ENCODE peak calls at places on chromosomes 5 and 9, in six cellular contexts. One of them, this sample, is unnamed.

GRCh38 chr9:100595391-100596199 is 17.7 kb downstream of the CAVIN4 start:
- DNase-seq in heart left ventricle: no peak
- DNase-seq in endothelial cell of umbilical vein: peak; percentile 83
- DNase-seq in HFF-Myc: peak; percentile 48
- DNase-seq in CD8-positive, alpha-beta T cell: no peak
- DNase-seq in A549: peak; percentile 42
- DNase-seq in this sample: no peak

GRCh38 chr5:61319388-61320146 is 12.5 kb upstream of the ZSWIM6 start:
- DNase-seq in heart left ventricle: no peak
- DNase-seq in endothelial cell of umbilical vein: peak; percentile 80
- DNase-seq in HFF-Myc: no peak
- DNase-seq in CD8-positive, alpha-beta T cell: no peak
- DNase-seq in A549: no peak
- DNase-seq in this sample: no peak

GRCh38 chr5:172599204-172599567 is 41.9 kb upstream of the NEURL1B start:
- DNase-seq in heart left ventricle: no peak
- DNase-seq in endothelial cell of umbilical vein: no peak
- DNase-seq in HFF-Myc: no peak
- DNase-seq in CD8-positive, alpha-beta T cell: no peak
- DNase-seq in A549: no peak
- DNase-seq in this sample: no peak

GRCh38 chr9:25681270-25681669 is 3.0 kb upstream of the TUSC1 start:
- DNase-seq in heart left ventricle: no peak
- DNase-seq in endothelial cell of umbilical vein: no peak
- DNase-seq in HFF-Myc: no peak
- DNase-seq in CD8-positive, alpha-beta T cell: no peak
- DNase-seq in A549: no peak
- DNase-seq in this sample: no peak

GRCh38 chr5:176625512-176625911 is 4.8 kb downstream of the SNCB start:
- DNase-seq in heart left ventricle: no peak
- DNase-seq in endothelial cell of umbilical vein: no peak
- DNase-seq in HFF-Myc: no peak
- DNase-seq in CD8-positive, alpha-beta T cell: no peak
- DNase-seq in A549: no peak
- DNase-seq in this sample: no peak

GRCh38 chr9:113570749-113571711 is 107.5 kb downstream of the RGS3 start:
- DNase-seq in heart left ventricle: no peak
- DNase-seq in endothelial cell of umbilical vein: no peak
- DNase-seq in HFF-Myc: no peak
- DNase-seq in CD8-positive, alpha-beta T cell: no peak
- DNase-seq in A549: no peak
- DNase-seq in this sample: no peak

GRCh38 chr9:21252727-21253547 is 13.1 kb upstream of the IFNA14 start:
- DNase-seq in heart left ventricle: peak; percentile 39
- DNase-seq in endothelial cell of umbilical vein: peak; percentile 79
- DNase-seq in HFF-Myc: no peak
- DNase-seq in CD8-positive, alpha-beta T cell: no peak
- DNase-seq in A549: peak; percentile 40
- DNase-seq in this sample: no peak

GRCh38 chr9:137149942-137150484 is 11.1 kb downstream of the GRIN1 start:
- DNase-seq in heart left ventricle: no peak
- DNase-seq in endothelial cell of umbilical vein: no peak
- DNase-seq in HFF-Myc: no peak
- DNase-seq in CD8-positive, alpha-beta T cell: no peak
- DNase-seq in A549: peak; percentile 71
- DNase-seq in this sample: no peak

GRCh38 chr5:174053891-174054290 is 8.4 kb downstream of the NSG2 start:
- DNase-seq in heart left ventricle: no peak
- DNase-seq in endothelial cell of umbilical vein: no peak
- DNase-seq in HFF-Myc: no peak
- DNase-seq in CD8-positive, alpha-beta T cell: no peak
- DNase-seq in A549: no peak
- DNase-seq in this sample: no peak

GRCh38 chr5:140806834-140807775 is at the start of gene PCDHA4:
- DNase-seq in heart left ventricle: no peak
- DNase-seq in endothelial cell of umbilical vein: peak; percentile 12
- DNase-seq in HFF-Myc: no peak
- DNase-seq in CD8-positive, alpha-beta T cell: no peak
- DNase-seq in A549: peak; percentile 24
- DNase-seq in this sample: no peak

GRCh38 chr5:150350524-150351344 is 6.8 kb upstream of the TCOF1 start:
- DNase-seq in heart left ventricle: peak; percentile 79
- DNase-seq in endothelial cell of umbilical vein: peak; percentile 49
- DNase-seq in HFF-Myc: peak; percentile 43
- DNase-seq in CD8-positive, alpha-beta T cell: peak; percentile 5
- DNase-seq in A549: peak; percentile 84
- DNase-seq in this sample: no peak

GRCh38 chr9:69412741-69413150 is 87.7 kb downstream of the ENTREP1 start:
- DNase-seq in heart left ventricle: peak; percentile 74
- DNase-seq in endothelial cell of umbilical vein: peak; percentile 74
- DNase-seq in HFF-Myc: peak; percentile 31
- DNase-seq in CD8-positive, alpha-beta T cell: no peak
- DNase-seq in A549: peak; percentile 75
- DNase-seq in this sample: no peak

GRCh38 chr5:175460560-175460959 is 16.6 kb upstream of the DRD1 start:
- DNase-seq in heart left ventricle: no peak
- DNase-seq in endothelial cell of umbilical vein: no peak
- DNase-seq in HFF-Myc: no peak
- DNase-seq in CD8-positive, alpha-beta T cell: no peak
- DNase-seq in A549: no peak
- DNase-seq in this sample: no peak

GRCh38 chr5:103393131-103393754 is 134.7 kb downstream of the MACIR start:
- DNase-seq in heart left ventricle: peak; percentile 29
- DNase-seq in endothelial cell of umbilical vein: no peak
- DNase-seq in HFF-Myc: peak; percentile 58
- DNase-seq in CD8-positive, alpha-beta T cell: no peak
- DNase-seq in A549: no peak
- DNase-seq in this sample: no peak
- TF ChIP-seq CTCF in heart left ventricle: no peak
- TF ChIP-seq CTCF in endothelial cell of umbilical vein: no peak
- TF ChIP-seq CTCF in HFF-Myc: peak; percentile 13
- TF ChIP-seq CTCF in CD8-positive, alpha-beta T cell: no peak
- TF ChIP-seq CTCF in A549: no peak
- TF ChIP-seq CTCF in this sample: no peak

GRCh38 chr5:148482697-148483462 is 99.1 kb downstream of the FBXO38 start:
- DNase-seq in heart left ventricle: peak; percentile 39
- DNase-seq in endothelial cell of umbilical vein: peak; percentile 59
- DNase-seq in HFF-Myc: no peak
- DNase-seq in CD8-positive, alpha-beta T cell: peak; percentile 41
- DNase-seq in A549: peak; percentile 69
- DNase-seq in this sample: no peak
- TF ChIP-seq CTCF in heart left ventricle: peak; percentile 51
- TF ChIP-seq CTCF in endothelial cell of umbilical vein: peak; percentile 85
- TF ChIP-seq CTCF in HFF-Myc: peak; percentile 67
- TF ChIP-seq CTCF in CD8-positive, alpha-beta T cell: peak; percentile 57
- TF ChIP-seq CTCF in A549: peak; percentile 79
- TF ChIP-seq CTCF in this sample: peak; percentile 59

DNA sequence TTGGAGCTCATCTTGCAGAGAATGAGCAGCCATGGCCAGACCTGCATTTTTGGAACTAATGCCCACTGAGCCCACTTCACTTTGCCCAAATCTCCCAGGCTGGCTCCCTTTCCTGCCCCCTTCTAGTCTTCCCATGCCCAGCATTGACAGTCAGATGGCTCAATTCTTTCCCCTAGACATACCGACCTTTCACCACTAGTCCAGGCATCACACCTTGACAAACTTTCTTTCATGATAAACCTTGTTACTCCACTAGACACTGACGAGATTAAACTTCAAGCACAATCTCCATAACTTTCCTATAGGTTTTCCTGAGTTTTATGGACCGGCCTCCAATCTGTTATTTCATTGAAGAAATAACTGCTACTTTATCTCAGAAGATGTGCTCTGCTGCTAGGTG is 47.8 kb upstream of the RAI14 start:
- DNase-seq in heart left ventricle: no peak
- DNase-seq in endothelial cell of umbilical vein: no peak
- DNase-seq in HFF-Myc: no peak
- DNase-seq in CD8-positive, alpha-beta T cell: no peak
- DNase-seq in A549: no peak
- DNase-seq in this sample: no peak
- TF ChIP-seq CTCF in heart left ventricle: no peak
- TF ChIP-seq CTCF in endothelial cell of umbilical vein: no peak
- TF ChIP-seq CTCF in HFF-Myc: no peak
- TF ChIP-seq CTCF in CD8-positive, alpha-beta T cell: no peak
- TF ChIP-seq CTCF in A549: no peak
- TF ChIP-seq CTCF in this sample: no peak

DNA sequence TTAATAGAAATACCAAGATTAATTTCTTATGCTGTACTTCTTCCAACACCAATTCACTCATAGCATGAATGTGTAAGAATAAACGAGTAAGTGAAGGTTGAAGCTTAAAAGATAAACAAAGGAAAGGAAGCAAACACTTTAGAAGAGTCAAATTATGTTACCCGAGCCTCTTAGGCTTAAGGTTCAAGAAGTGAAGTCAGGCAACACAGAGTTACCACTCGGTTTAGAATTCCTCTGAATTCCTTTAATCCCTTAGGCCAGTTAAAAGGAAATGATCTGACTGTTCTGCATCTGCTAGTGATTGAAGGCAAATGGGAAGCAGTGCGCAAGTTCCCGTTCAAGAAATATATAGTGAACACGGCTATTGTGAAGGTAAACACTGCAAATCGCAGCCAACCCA is 836.9 kb upstream of the ZNF608 start:
- DNase-seq in heart left ventricle: no peak
- DNase-seq in endothelial cell of umbilical vein: no peak
- DNase-seq in HFF-Myc: no peak
- DNase-seq in CD8-positive, alpha-beta T cell: no peak
- DNase-seq in A549: no peak
- DNase-seq in this sample: no peak
- TF ChIP-seq CTCF in heart left ventricle: no peak
- TF ChIP-seq CTCF in endothelial cell of umbilical vein: no peak
- TF ChIP-seq CTCF in HFF-Myc: no peak
- TF ChIP-seq CTCF in CD8-positive, alpha-beta T cell: no peak
- TF ChIP-seq CTCF in A549: no peak
- TF ChIP-seq CTCF in this sample: no peak

GRCh38 chr5:143226361-143226760 is 177.1 kb downstream of the NR3C1 start:
- DNase-seq in heart left ventricle: no peak
- DNase-seq in endothelial cell of umbilical vein: no peak
- DNase-seq in HFF-Myc: no peak
- DNase-seq in CD8-positive, alpha-beta T cell: no peak
- DNase-seq in A549: no peak
- DNase-seq in this sample: no peak
- TF ChIP-seq CTCF in heart left ventricle: no peak
- TF ChIP-seq CTCF in endothelial cell of umbilical vein: no peak
- TF ChIP-seq CTCF in HFF-Myc: no peak
- TF ChIP-seq CTCF in CD8-positive, alpha-beta T cell: no peak
- TF ChIP-seq CTCF in A549: no peak
- TF ChIP-seq CTCF in this sample: no peak

DNA sequence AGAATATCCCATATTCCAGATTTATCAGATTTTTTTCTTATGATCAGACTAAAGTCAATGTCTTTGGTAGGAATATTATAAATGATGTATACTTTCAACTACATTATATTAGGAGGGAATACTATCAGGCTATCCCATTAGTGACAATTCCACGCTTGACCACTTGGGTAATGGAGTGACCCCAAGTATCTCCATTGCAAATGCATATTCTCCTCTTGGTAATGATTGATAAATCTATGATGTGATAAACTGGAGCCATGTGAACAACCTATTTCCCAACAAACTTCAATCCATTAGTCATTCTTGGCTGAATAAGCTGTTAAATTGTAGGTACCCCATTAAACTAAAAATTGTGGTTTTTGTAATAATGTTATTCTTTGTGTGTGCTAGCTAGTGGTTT is 12.2 kb upstream of the MPDZ start:
- DNase-seq in heart left ventricle: no peak
- DNase-seq in endothelial cell of umbilical vein: no peak
- DNase-seq in HFF-Myc: no peak
- DNase-seq in CD8-positive, alpha-beta T cell: no peak
- DNase-seq in A549: peak; percentile 18
- DNase-seq in this sample: no peak
- TF ChIP-seq CTCF in heart left ventricle: no peak
- TF ChIP-seq CTCF in endothelial cell of umbilical vein: no peak
- TF ChIP-seq CTCF in HFF-Myc: no peak
- TF ChIP-seq CTCF in CD8-positive, alpha-beta T cell: no peak
- TF ChIP-seq CTCF in A549: no peak
- TF ChIP-seq CTCF in this sample: peak; percentile 47

GRCh38 chr9:37969130-37969529 is 65.2 kb upstream of the SLC25A51 start:
- DNase-seq in heart left ventricle: peak; percentile 66
- DNase-seq in endothelial cell of umbilical vein: peak; percentile 84
- DNase-seq in HFF-Myc: no peak
- DNase-seq in CD8-positive, alpha-beta T cell: no peak
- DNase-seq in A549: peak; percentile 36
- DNase-seq in this sample: no peak
- TF ChIP-seq CTCF in heart left ventricle: no peak
- TF ChIP-seq CTCF in endothelial cell of umbilical vein: no peak
- TF ChIP-seq CTCF in HFF-Myc: no peak
- TF ChIP-seq CTCF in CD8-positive, alpha-beta T cell: no peak
- TF ChIP-seq CTCF in A549: no peak
- TF ChIP-seq CTCF in this sample: no peak

GRCh38 chr5:40716000-40716399 is 36.3 kb downstream of the PTGER4 start:
- DNase-seq in heart left ventricle: no peak
- DNase-seq in endothelial cell of umbilical vein: peak; percentile 45
- DNase-seq in HFF-Myc: no peak
- DNase-seq in CD8-positive, alpha-beta T cell: no peak
- DNase-seq in A549: no peak
- DNase-seq in this sample: no peak
- TF ChIP-seq CTCF in heart left ventricle: no peak
- TF ChIP-seq CTCF in endothelial cell of umbilical vein: no peak
- TF ChIP-seq CTCF in HFF-Myc: peak; percentile 18
- TF ChIP-seq CTCF in CD8-positive, alpha-beta T cell: no peak
- TF ChIP-seq CTCF in A549: peak; percentile 33
- TF ChIP-seq CTCF in this sample: no peak

GRCh38 chr5:108345541-108346171 is 36.2 kb downstream of the FBXL17 start:
- DNase-seq in heart left ventricle: no peak
- DNase-seq in endothelial cell of umbilical vein: peak; percentile 70
- DNase-seq in HFF-Myc: peak; percentile 19
- DNase-seq in CD8-positive, alpha-beta T cell: no peak
- DNase-seq in A549: peak; percentile 2
- DNase-seq in this sample: no peak
- TF ChIP-seq CTCF in heart left ventricle: peak; percentile 8
- TF ChIP-seq CTCF in endothelial cell of umbilical vein: peak; percentile 10
- TF ChIP-seq CTCF in HFF-Myc: no peak
- TF ChIP-seq CTCF in CD8-positive, alpha-beta T cell: peak; percentile 72
- TF ChIP-seq CTCF in A549: peak; percentile 67
- TF ChIP-seq CTCF in this sample: peak; percentile 42

GRCh38 chr9:70874451-70874850 is 247.0 kb downstream of the TRPM3 start:
- DNase-seq in heart left ventricle: no peak
- DNase-seq in endothelial cell of umbilical vein: no peak
- DNase-seq in HFF-Myc: no peak
- DNase-seq in CD8-positive, alpha-beta T cell: no peak
- DNase-seq in A549: no peak
- DNase-seq in this sample: no peak

GRCh38 chr9:70868661-70869652 is 252.5 kb downstream of the TRPM3 start:
- DNase-seq in heart left ventricle: peak; percentile 8
- DNase-seq in endothelial cell of umbilical vein: peak; percentile 82
- DNase-seq in HFF-Myc: no peak
- DNase-seq in CD8-positive, alpha-beta T cell: no peak
- DNase-seq in A549: no peak
- DNase-seq in this sample: no peak

GRCh38 chr9:70868044-70868443 is 253.4 kb downstream of the TRPM3 start:
- DNase-seq in heart left ventricle: no peak
- DNase-seq in endothelial cell of umbilical vein: peak; percentile 3
- DNase-seq in HFF-Myc: no peak
- DNase-seq in CD8-positive, alpha-beta T cell: no peak
- DNase-seq in A549: no peak
- DNase-seq in this sample: no peak

GRCh38 chr9:70873506-70873905 is 247.9 kb downstream of the TRPM3 start:
- DNase-seq in heart left ventricle: no peak
- DNase-seq in endothelial cell of umbilical vein: no peak
- DNase-seq in HFF-Myc: no peak
- DNase-seq in CD8-positive, alpha-beta T cell: no peak
- DNase-seq in A549: no peak
- DNase-seq in this sample: no peak
- TF ChIP-seq CTCF in heart left ventricle: no peak
- TF ChIP-seq CTCF in endothelial cell of umbilical vein: no peak
- TF ChIP-seq CTCF in HFF-Myc: no peak
- TF ChIP-seq CTCF in CD8-positive, alpha-beta T cell: no peak
- TF ChIP-seq CTCF in A549: no peak
- TF ChIP-seq CTCF in this sample: no peak